ENCODE peak calls at places on chromosome 20, in six cellular contexts. V, S, E, P, X and K are unnamed samples.
A peak's percentile ranks its signal among the peaks of the same experiment; 100 is the strongest.

GRCh38 chr20:1215386-1216170 is 10.3 kb upstream of the RAD21L1 start:
- ATAC-seq in V (no peak), S (no peak), E (no peak), P (peak; percentile 87), X (no peak), K (no peak)

GRCh38 chr20:53533500-53533899 is 60.1 kb downstream of the ZNF217 start:
- ATAC-seq in V (no peak), S (no peak), E (no peak), P (no peak), X (no peak), K (no peak)

GRCh38 chr20:13995841-13996240 is 525 bp downstream of the MACROD2 start:
- ATAC-seq in V (peak; percentile 66), S (no peak), E (peak; percentile 54), P (no peak), X (peak; percentile 80), K (peak; percentile 39)

GRCh38 chr20:5039255-5039657 is 37.9 kb upstream of the SLC23A2 start:
- ATAC-seq in V (no peak), S (peak; percentile 88), E (no peak), P (no peak), X (peak; percentile 24), K (no peak)

GRCh38 chr20:20466341-20466879 is 98.5 kb downstream of the INSM1 start:
- ATAC-seq in V (no peak), S (peak; percentile 87), E (peak; percentile 76), P (peak; percentile 63), X (no peak), K (no peak)

GRCh38 chr20:19099586-19100555 is 112.6 kb upstream of the SLC24A3 start:
- ATAC-seq in V (no peak), S (no peak), E (no peak), P (no peak), X (no peak), K (no peak)

GRCh38 chr20:22805219-22805618 is 220.8 kb upstream of the FOXA2 start:
- ATAC-seq in V (peak; percentile 49), S (no peak), E (peak; percentile 88), P (no peak), X (no peak), K (peak; percentile 22)

GRCh38 chr20:31485450-31486339 is 10.6 kb downstream of the REM1 start:
- ATAC-seq in V (no peak), S (no peak), E (peak; percentile 90), P (peak; percentile 54), X (peak; percentile 22), K (peak; percentile 68)

GRCh38 chr20:8126190-8126589 is 5.9 kb upstream of the PLCB1 start:
- ATAC-seq in V (no peak), S (no peak), E (no peak), P (no peak), X (no peak), K (no peak)

GRCh38 chr20:59230385-59230784 is 66.8 kb downstream of the ZNF831 start:
- ATAC-seq in V (no peak), S (no peak), E (no peak), P (no peak), X (no peak), K (no peak)

GRCh38 chr20:59676877-59677140 is 72.5 kb downstream of the PHACTR3 start:
- ATAC-seq in V (no peak), S (no peak), E (no peak), P (no peak), X (no peak), K (no peak)

GRCh38 chr20:16284385-16285100 is 288.7 kb downstream of the KIF16B start:
- ATAC-seq in V (no peak), S (no peak), E (no peak), P (no peak), X (no peak), K (no peak)

GRCh38 chr20:14707026-14707680 is 369.7 kb upstream of the FLRT3 start:
- ATAC-seq in V (no peak), S (no peak), E (no peak), P (no peak), X (no peak), K (no peak)

GRCh38 chr20:40753472-40753871 is 64.4 kb upstream of the MAFB start:
- ATAC-seq in V (no peak), S (no peak), E (no peak), P (no peak), X (no peak), K (no peak)

GRCh38 chr20:7123457-7123856 is 356.0 kb downstream of the BMP2 start:
- ATAC-seq in V (no peak), S (no peak), E (no peak), P (no peak), X (no peak), K (no peak)

GRCh38 chr20:31475472-31476312 is 604 bp downstream of the REM1 start:
- ATAC-seq in V (no peak), S (no peak), E (peak; percentile 42), P (no peak), X (peak; percentile 19), K (no peak)

GRCh38 chr20:24617080-24617432 is 147.6 kb downstream of the SYNDIG1 start:
- ATAC-seq in V (no peak), S (no peak), E (peak; percentile 9), P (no peak), X (peak; percentile 33), K (no peak)

GRCh38 chr20:1555952-1556351 is 1.6 kb downstream of the SIRPD start:
- ATAC-seq in V (no peak), S (no peak), E (no peak), P (no peak), X (no peak), K (no peak)

GRCh38 chr20:60255426-60255825 is 297.2 kb downstream of the CDH26 start:
- ATAC-seq in V (no peak), S (no peak), E (no peak), P (no peak), X (no peak), K (no peak)

GRCh38 chr20:54355631-54356280 is 119.6 kb upstream of the DOK5 start:
- ATAC-seq in V (no peak), S (peak; percentile 17), E (no peak), P (no peak), X (no peak), K (no peak)

GRCh38 chr20:32667030-32667429 is 6.7 kb downstream of the C20orf203 start:
- ATAC-seq in V (no peak), S (no peak), E (no peak), P (no peak), X (no peak), K (no peak)

GRCh38 chr20:10637062-10637559 is 36.7 kb downstream of the JAG1 start:
- ATAC-seq in V (no peak), S (no peak), E (peak; percentile 33), P (no peak), X (peak; percentile 9), K (peak; percentile 35)

GRCh38 chr20:41476446-41476845 is 109.8 kb upstream of the EMILIN3 start:
- ATAC-seq in V (no peak), S (no peak), E (no peak), P (no peak), X (no peak), K (no peak)

GRCh38 chr20:43178079-43178478 is 11.6 kb downstream of the PTPRT start:
- ATAC-seq in V (no peak), S (no peak), E (peak; percentile 24), P (no peak), X (no peak), K (no peak)

GRCh38 chr20:3010985-3011723 is 32.3 kb upstream of the GNRH2 start:
- ATAC-seq in V (no peak), S (no peak), E (no peak), P (no peak), X (no peak), K (no peak)

GRCh38 chr20:36855241-36855657 is 20.7 kb upstream of the TLDC2 start:
- ATAC-seq in V (no peak), S (no peak), E (peak; percentile 74), P (no peak), X (no peak), K (peak; percentile 26)

DNA sequence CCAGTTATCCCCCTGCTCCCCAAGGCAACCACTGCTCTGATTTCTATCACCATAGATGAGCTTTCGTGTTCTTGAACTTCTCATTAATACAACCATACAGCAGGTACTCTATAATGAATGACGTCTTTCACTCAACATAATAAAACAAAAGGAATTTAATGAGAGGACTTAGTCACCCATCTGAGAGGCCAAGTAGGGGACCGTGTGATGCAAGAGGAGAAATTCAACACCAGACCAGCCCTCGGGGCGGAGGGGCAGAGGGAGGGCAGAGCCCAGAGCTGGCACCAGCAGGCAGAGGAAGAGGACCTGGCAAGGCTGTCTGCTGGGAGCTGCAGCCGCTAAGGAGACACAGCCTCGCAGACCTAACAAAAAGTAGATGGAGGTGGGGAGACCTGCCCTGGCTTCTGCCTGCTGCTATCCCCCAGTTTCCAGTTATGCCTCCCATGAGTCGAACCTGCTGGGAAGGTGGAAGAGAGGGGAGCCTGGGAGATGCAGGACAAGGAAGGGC is 13.7 kb downstream of the CCN5 start:
- ATAC-seq in V (peak; percentile 93), S (no peak), E (peak; percentile 74), P (no peak), X (peak; percentile 11), K (peak; percentile 81)
- TF ChIP-seq EP300 in V (peak; percentile 98), S (no peak), E (no peak), P (no peak), X (no peak), K (no peak)

DNA sequence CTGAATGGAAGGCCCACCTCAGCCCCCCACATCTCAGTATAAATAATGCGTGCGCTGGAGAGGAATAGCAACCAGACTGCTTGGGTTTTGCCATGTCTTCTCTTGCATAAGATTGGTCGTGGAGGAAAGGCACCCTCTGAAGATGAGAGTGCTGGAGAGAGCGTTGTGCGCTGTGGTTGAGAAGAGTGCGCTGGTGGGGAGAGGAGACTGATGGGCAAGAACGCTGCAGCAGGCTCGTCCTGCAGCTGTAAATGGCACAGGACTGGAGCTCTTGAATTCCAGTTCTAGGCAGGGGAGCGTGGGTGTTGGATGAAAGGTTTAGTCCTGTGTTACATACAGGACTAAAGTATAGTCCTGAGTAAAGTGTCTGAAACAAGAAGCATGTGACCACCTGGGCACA is 51.5 kb downstream of the RPRD1B start:
- ATAC-seq in V (no peak), S (no peak), E (no peak), P (peak; percentile 35), X (no peak), K (peak; percentile 54)
- H3K4me1 ChIP-seq in V (peaks cover 9% of the 10 kb centered on the region), S (no peaks in the 10 kb centered on the region), E (peaks cover 26% of the 10 kb centered on the region), P (peaks cover 24% of the 10 kb centered on the region), X (peaks cover 55% of the 10 kb centered on the region), K (peaks cover 8% of the 10 kb centered on the region)

GRCh38 chr20:45926731-45927070 is 7.8 kb upstream of the PCIF1 start:
- ATAC-seq in V (no peak), S (no peak), E (no peak), P (no peak), X (peak; percentile 7), K (no peak)

GRCh38 chr20:45921618-45922189 is 9.7 kb upstream of the PLTP start:
- ATAC-seq in V (no peak), S (no peak), E (no peak), P (no peak), X (no peak), K (no peak)

GRCh38 chr20:45927071-45927878 is 7.2 kb upstream of the PCIF1 start:
- ATAC-seq in V (peak; percentile 40), S (no peak), E (no peak), P (peak; percentile 27), X (peak; percentile 90), K (no peak)

GRCh38 chr20:45925821-45926506 is 8.5 kb upstream of the PCIF1 start:
- ATAC-seq in V (no peak), S (no peak), E (no peak), P (no peak), X (peak; percentile 19), K (no peak)

GRCh38 chr20:45924391-45925261 is 9.9 kb upstream of the PCIF1 start:
- ATAC-seq in V (no peak), S (no peak), E (peak; percentile 76), P (no peak), X (peak; percentile 15), K (peak; percentile 72)
- TF ChIP-seq EP300 in V (no peak), S (no peak), E (no peak), P (no peak), X (no peak), K (no peak)

GRCh38 chr20:21729316-21729715 is 23.9 kb downstream of the PAX1 start:
- ATAC-seq in V (no peak), S (no peak), E (no peak), P (no peak), X (no peak), K (no peak)

GRCh38 chr20:21725892-21726291 is 20.4 kb downstream of the PAX1 start:
- ATAC-seq in V (no peak), S (no peak), E (no peak), P (no peak), X (no peak), K (no peak)
- H3K4me1 ChIP-seq in V (no peaks in the 10 kb centered on the region), S (no peaks in the 10 kb centered on the region), E (no peaks in the 10 kb centered on the region), P (no peaks in the 10 kb centered on the region), X (no peaks in the 10 kb centered on the region), K (no peaks in the 10 kb centered on the region)